ENCODE peak calls at places on chromosomes 6 and 20, in seven cellular contexts. P is caudate nucleus, Q is heart right ventricle, D is cardiac muscle cell, V is RWPE1, F is brain microvascular endothelial cell, B is upper lobe of right lung. H is an unnamed sample.

GRCh38 chr6:99521557-99522286 is 6.5 kb upstream of the USP45 start:
- DNase-seq in P (no peak), V (no peak), D (peak), B (no peak), Q (peak), F (peak), H (no peak)

GRCh38 chr6:150694889-150695288 is 95.2 kb downstream of the PLEKHG1 start:
- DNase-seq in F (no peak), P (no peak), B (no peak), D (no peak), V (no peak), Q (no peak), H (no peak)

GRCh38 chr6:113860165-113860955 is 3.2 kb downstream of the MARCKS start:
- DNase-seq in B (peak), D (peak), F (no peak), Q (peak), P (no peak), V (peak), H (no peak)

GRCh38 chr6:77763124-77763523 is 110.3 kb downstream of the MEI4 start:
- DNase-seq in V (no peak), D (no peak), F (no peak), P (no peak), Q (no peak), B (no peak), H (no peak)

GRCh38 chr6:42978487-42978792 is 541 bp downstream of the PEX6 start:
- DNase-seq in D (peak), B (peak), Q (peak), V (peak), F (peak), P (no peak), H (no peak)

GRCh38 chr6:30769088-30769852 is 24.9 kb upstream of the IER3 start:
- DNase-seq in V (peak), Q (no peak), P (no peak), F (peak), D (peak), B (peak), H (peak)

GRCh38 chr6:78639505-78640110 is 227.7 kb upstream of the IRAK1BP1 start:
- DNase-seq in B (no peak), F (no peak), V (no peak), D (no peak), P (no peak), Q (no peak), H (no peak)

GRCh38 chr20:36887779-36888133 is 11.8 kb downstream of the TLDC2 start:
- DNase-seq in P (no peak), V (no peak), D (peak), Q (no peak), F (no peak), B (peak), H (no peak)

GRCh38 chr20:60481051-60481741 is 523.0 kb downstream of the CDH26 start:
- DNase-seq in P (no peak), D (no peak), F (no peak), Q (peak), B (no peak), V (no peak), H (no peak)

GRCh38 chr6:89784838-89785237 is 34.8 kb downstream of the MDN1 start:
- DNase-seq in P (no peak), V (no peak), B (no peak), F (no peak), Q (no peak), D (no peak), H (no peak)

GRCh38 chr20:48797275-48797825 is 30.4 kb downstream of the PREX1 start:
- DNase-seq in F (no peak), P (no peak), B (peak), V (no peak), D (no peak), Q (peak), H (no peak)

GRCh38 chr6:14458669-14459266 is 341.2 kb downstream of the CD83 start:
- DNase-seq in B (no peak), D (peak), V (peak), P (no peak), Q (no peak), F (peak), H (no peak)

GRCh38 chr20:3714092-3714491 is 1.7 kb upstream of the SIGLEC1 start:
- DNase-seq in P (no peak), F (no peak), V (no peak), D (no peak), Q (no peak), B (no peak), H (no peak)

GRCh38 chr20:44646641-44647274 is 4.7 kb downstream of the ADA start:
- DNase-seq in V (peak), Q (no peak), B (no peak), F (peak), D (peak), P (no peak), H (no peak)

GRCh38 chr6:149387787-149388512 is 12.1 kb upstream of the SUMO4 start:
- DNase-seq in B (no peak), F (no peak), V (no peak), Q (no peak), P (no peak), D (no peak), H (no peak)

GRCh38 chr6:82906951-82907350 is 158.7 kb downstream of the UBE3D start:
- DNase-seq in Q (no peak), P (no peak), F (peak), V (peak), B (no peak), D (peak), H (no peak)

GRCh38 chr6:128118401-128118800 is 217.5 kb upstream of the THEMIS start:
- DNase-seq in B (no peak), F (no peak), D (peak), P (no peak), Q (no peak), V (no peak), H (no peak)

GRCh38 chr6:89956182-89956581 is 61.9 kb downstream of the GJA10 start:
- DNase-seq in F (no peak), Q (no peak), P (no peak), D (no peak), V (no peak), B (no peak), H (no peak)

GRCh38 chr20:6007529-6008103 is 46.2 kb downstream of the LRRN4 start:
- DNase-seq in B (no peak), P (no peak), Q (no peak), V (no peak), D (no peak), F (no peak), H (no peak)

GRCh38 chr6:170290306-170291128 is at the start of gene DLL1:
- DNase-seq in F (no peak), P (peak), D (peak), Q (peak), V (no peak), B (no peak), H (no peak)

GRCh38 chr6:64680446-64680845 is 1026.6 kb downstream of the EYS start:
- DNase-seq in Q (no peak), P (no peak), F (peak), B (no peak), D (peak), V (no peak), H (no peak)

GRCh38 chr20:17023811-17024210 is 203.0 kb upstream of the PCSK2 start:
- DNase-seq in D (no peak), Q (no peak), F (no peak), P (no peak), B (peak), V (no peak), H (no peak)

GRCh38 chr6:39792501-39793450 is 600 bp downstream of the DAAM2 start:
- DNase-seq in Q (peak), F (no peak), B (no peak), D (no peak), P (no peak), V (no peak), H (no peak)

GRCh38 chr6:54282186-54282585 is 26.1 kb upstream of the TINAG start:
- DNase-seq in F (peak), P (no peak), Q (no peak), D (peak), B (no peak), V (peak), H (peak)

GRCh38 chr6:317452-318144 is 25.3 kb downstream of the DUSP22 start:
- DNase-seq in F (no peak), V (no peak), D (no peak), Q (no peak), P (no peak), B (peak), H (no peak)

GRCh38 chr6:48825501-48826317 is 637.3 kb downstream of the MMUT start:
- DNase-seq in Q (no peak), V (no peak), D (peak), B (no peak), P (no peak), F (peak), H (no peak)

GRCh38 chr6:80547827-80548226 is 441.4 kb downstream of the BCKDHB start:
- DNase-seq in V (no peak), Q (no peak), F (peak), P (no peak), D (peak), B (no peak), H (peak)

GRCh38 chr6:42229720-42230119 is 12.1 kb upstream of the MRPS10 start:
- DNase-seq in B (no peak), V (no peak), Q (no peak), P (no peak), D (no peak), F (no peak), H (no peak)

GRCh38 chr20:19213946-19214490 is 1.6 kb downstream of the SLC24A3 start:
- DNase-seq in Q (no peak), F (no peak), D (no peak), B (no peak), P (no peak), V (no peak), H (no peak)

GRCh38 chr6:106309766-106310373 is 15.7 kb downstream of the ATG5 start:
- DNase-seq in F (no peak), B (no peak), Q (no peak), P (no peak), D (peak), V (peak), H (no peak)

GRCh38 chr6:42441661-42442081 is 10.1 kb downstream of the TRERF1 start:
- DNase-seq in D (no peak), F (no peak), B (no peak), Q (no peak), V (no peak), P (no peak), H (no peak)

GRCh38 chr6:26205625-26206574 is 118.7 kb downstream of the HFE start:
- DNase-seq in B (no peak), D (peak), P (no peak), V (no peak), Q (no peak), F (peak), H (no peak)

GRCh38 chr6:12545837-12546658 is 170.5 kb upstream of the PHACTR1 start:
- DNase-seq in V (peak), D (peak), F (peak), P (no peak), B (no peak), Q (no peak), H (peak)

GRCh38 chr6:157428418-157429202 is 47.6 kb downstream of the ZDHHC14 start:
- DNase-seq in B (no peak), V (peak), D (no peak), Q (no peak), P (no peak), F (no peak), H (peak)

GRCh38 chr6:39790772-39791171 is 1.4 kb upstream of the DAAM2 start:
- DNase-seq in D (no peak), Q (no peak), B (no peak), P (no peak), F (no peak), V (no peak), H (no peak)

GRCh38 chr6:163354085-163354484 is 60.4 kb upstream of the QKI start:
- DNase-seq in F (peak), B (no peak), D (peak), V (no peak), P (no peak), Q (no peak), H (no peak)

GRCh38 chr20:46406986-46407670 is 713 bp upstream of the ELMO2 start:
- DNase-seq in B (peak), P (no peak), D (peak), F (no peak), Q (peak), V (peak), H (no peak)

GRCh38 chr6:123529058-123529457 is 107.7 kb downstream of the TRDN start:
- DNase-seq in F (no peak), V (no peak), P (no peak), D (no peak), Q (no peak), B (no peak), H (no peak)

GRCh38 chr6:133995758-133996157 is 42.7 kb downstream of the TBPL1 start:
- DNase-seq in B (no peak), P (no peak), D (no peak), Q (no peak), F (no peak), V (no peak), H (no peak)
- H3K27ac ChIP-seq in B (no peak), P (no peak), D (peak), Q (no peak), F (no peak), V (no peak), H (no peak)

DNA sequence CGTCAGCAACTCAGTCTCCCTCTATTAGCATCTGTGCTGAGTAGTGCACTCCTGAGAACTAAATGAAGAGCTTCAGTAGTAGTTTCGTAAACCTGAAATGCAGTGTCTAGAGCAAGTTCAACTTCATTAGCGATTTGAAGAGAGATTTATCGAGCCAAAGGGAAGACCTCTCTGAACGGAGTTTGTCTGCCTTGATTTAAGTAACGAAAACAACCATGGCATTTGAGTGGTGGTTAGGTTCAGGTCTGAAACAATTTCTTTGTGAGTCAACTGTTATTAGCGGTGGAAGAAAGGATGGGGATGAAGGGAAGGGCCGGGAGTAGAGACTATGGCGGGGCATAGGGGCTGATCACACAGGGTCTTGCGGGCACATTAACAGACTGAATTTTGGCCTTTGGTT is 150.5 kb downstream of the BCAS1 start:
- DNase-seq in F (no peak), Q (no peak), B (no peak), D (no peak), V (no peak), P (no peak), H (no peak)
- H3K27ac ChIP-seq in F (no peak), Q (no peak), B (no peak), D (no peak), V (no peak), P (no peak), H (no peak)

DNA sequence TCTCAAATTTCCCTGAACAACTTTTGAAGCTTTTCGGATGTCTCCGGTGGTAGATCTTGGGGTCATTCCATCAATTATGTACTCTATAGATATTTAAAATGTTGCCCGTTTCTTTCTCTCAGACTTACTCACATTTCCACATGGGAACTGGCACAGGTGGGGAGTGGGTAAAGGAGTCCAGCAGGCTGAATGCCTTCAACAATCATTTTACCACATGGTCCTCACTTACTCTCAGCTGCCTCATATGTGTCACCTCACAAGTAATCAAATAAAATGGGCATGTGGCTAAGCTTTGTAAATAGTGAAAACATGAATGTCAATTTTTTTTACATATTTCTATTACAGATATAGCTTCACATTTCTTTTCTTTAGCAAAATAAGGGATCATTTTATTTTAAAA is 677 bp downstream of the HLA-DQA1 start:
- DNase-seq in Q (no peak), P (no peak), V (no peak), B (no peak), F (no peak), D (no peak), H (no peak)
- H3K27ac ChIP-seq in Q (peak), P (no peak), V (no peak), B (no peak), F (no peak), D (no peak), H (no peak)

DNA sequence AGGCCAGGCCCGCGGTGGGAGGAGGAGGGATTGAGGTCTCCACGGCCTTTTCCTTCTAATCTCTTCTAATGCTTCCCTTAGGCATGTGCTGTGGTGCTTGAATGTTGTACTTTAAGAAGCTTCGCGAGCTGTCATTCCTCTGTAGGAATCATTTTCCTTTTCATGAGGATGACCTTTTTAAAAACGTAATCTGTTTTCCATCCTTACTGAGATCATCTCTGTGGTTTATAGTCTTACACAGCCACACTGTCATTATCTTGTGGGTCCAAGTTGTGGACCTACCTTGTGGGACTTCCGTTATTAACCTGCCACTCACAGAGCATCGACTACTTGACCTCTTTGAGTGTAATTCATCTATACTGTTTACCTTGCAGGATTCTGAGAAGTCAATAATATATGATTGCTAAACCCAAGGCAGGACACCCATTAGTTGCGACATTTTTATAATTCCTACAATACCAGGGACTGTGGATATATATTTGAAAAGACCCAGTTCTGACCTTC is 716 bp downstream of the SLC25A27 start:
- DNase-seq in P (no peak), F (no peak), B (no peak), D (no peak), Q (no peak), V (no peak), H (no peak)
- H3K27ac ChIP-seq in P (peak), F (no peak), B (peak), D (no peak), Q (peak), V (peak), H (no peak)

GRCh38 chr6:165973473-165973872 is 194.2 kb downstream of the TBXT start:
- DNase-seq in F (no peak), Q (no peak), P (no peak), V (no peak), B (no peak), D (no peak), H (no peak)

GRCh38 chr6:165971202-165971601 is 196.4 kb downstream of the TBXT start:
- DNase-seq in B (no peak), Q (no peak), D (no peak), P (no peak), V (no peak), F (no peak), H (no peak)

GRCh38 chr6:165970001-165970400 is 197.7 kb downstream of the TBXT start:
- DNase-seq in F (no peak), P (no peak), Q (no peak), V (no peak), B (no peak), D (no peak), H (no peak)

GRCh38 chr6:165974817-165975216 is 192.8 kb downstream of the TBXT start:
- DNase-seq in Q (no peak), P (no peak), V (no peak), B (no peak), F (no peak), D (no peak), H (no peak)

DNA sequence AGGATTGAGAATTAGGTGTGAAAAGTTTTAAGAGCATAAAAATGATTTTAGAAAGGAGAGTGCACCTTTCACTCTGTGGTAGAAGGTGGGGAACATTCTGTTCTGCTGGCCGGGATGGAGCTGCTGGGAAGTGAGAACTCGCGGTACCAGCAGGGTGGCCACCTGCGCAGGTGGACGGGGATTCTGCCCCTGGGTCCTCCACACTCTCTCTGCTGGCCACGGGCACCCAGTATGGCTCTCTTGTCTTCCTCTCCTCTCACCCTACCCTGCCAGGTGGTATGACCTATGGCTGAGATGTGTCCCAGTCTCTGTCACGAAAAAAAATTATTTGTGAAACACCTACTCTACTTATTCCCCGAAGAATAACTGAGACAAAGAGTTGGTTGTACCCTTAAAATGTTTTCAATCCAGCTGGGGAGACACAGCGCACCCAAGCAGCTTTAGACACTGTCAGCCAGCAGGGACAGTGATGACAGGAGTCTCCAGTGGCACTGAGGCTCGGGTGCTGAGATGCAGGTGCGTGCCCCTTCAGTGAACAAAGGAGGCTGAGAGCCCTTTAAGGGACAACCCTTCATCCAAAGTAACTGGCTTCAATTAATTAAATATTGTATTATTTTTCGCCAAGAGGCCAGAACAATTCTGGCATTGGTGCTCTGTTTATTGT is 195.4 kb downstream of the TBXT start:
- DNase-seq in V (no peak), P (no peak), Q (no peak), B (no peak), F (no peak), D (no peak), H (no peak)
- H3K27ac ChIP-seq in V (no peak), P (no peak), Q (no peak), B (no peak), F (no peak), D (no peak), H (no peak)